ENCODE peak calls at places on chromosomes 7 and 10, in eight cellular contexts. One of them, this sample, is unnamed.

GRCh38 chr10:51860257-51860656 is 160.9 kb upstream of the CSTF2T start:
- DNase-seq in foreskin fibroblast: peak; percentile 68
- DNase-seq in naive B cell: no peak
- DNase-seq in KBM-7: no peak
- DNase-seq in GM20000: no peak
- DNase-seq in neural crest cell: no peak
- DNase-seq in HT-29: no peak
- DNase-seq in stimulated activated CD4-positive, alpha-beta T cell treated with anti-CD3 and anti-CD28 coated beads, Interleukin-2, amount 100 ng/mL, for 48 hours: no peak
- DNase-seq in this sample: peak; percentile 30

GRCh38 chr10:113856563-113856962 is 2.1 kb downstream of the NHLRC2 start:
- DNase-seq in HT-29: no peak
- DNase-seq in neural crest cell: no peak
- DNase-seq in naive B cell: no peak
- DNase-seq in foreskin fibroblast: peak; percentile 11
- DNase-seq in stimulated activated CD4-positive, alpha-beta T cell treated with anti-CD3 and anti-CD28 coated beads, Interleukin-2, amount 100 ng/mL, for 48 hours: no peak
- DNase-seq in KBM-7: no peak
- DNase-seq in GM20000: no peak
- DNase-seq in this sample: peak; percentile 8

GRCh38 chr7:1493571-1493970 is 10.6 kb downstream of the INTS1 start:
- DNase-seq in neural crest cell: no peak
- DNase-seq in stimulated activated CD4-positive, alpha-beta T cell treated with anti-CD3 and anti-CD28 coated beads, Interleukin-2, amount 100 ng/mL, for 48 hours: no peak
- DNase-seq in HT-29: no peak
- DNase-seq in GM20000: no peak
- DNase-seq in naive B cell: no peak
- DNase-seq in KBM-7: no peak
- DNase-seq in foreskin fibroblast: no peak
- DNase-seq in this sample: no peak

GRCh38 chr10:110781139-110781538 is 90.6 kb upstream of the PDCD4 start:
- DNase-seq in naive B cell: no peak
- DNase-seq in GM20000: no peak
- DNase-seq in neural crest cell: no peak
- DNase-seq in HT-29: no peak
- DNase-seq in KBM-7: no peak
- DNase-seq in foreskin fibroblast: no peak
- DNase-seq in stimulated activated CD4-positive, alpha-beta T cell treated with anti-CD3 and anti-CD28 coated beads, Interleukin-2, amount 100 ng/mL, for 48 hours: no peak
- DNase-seq in this sample: no peak

GRCh38 chr10:9635691-9636090 is 1382.0 kb upstream of the CELF2 start:
- DNase-seq in GM20000: no peak
- DNase-seq in neural crest cell: no peak
- DNase-seq in naive B cell: no peak
- DNase-seq in stimulated activated CD4-positive, alpha-beta T cell treated with anti-CD3 and anti-CD28 coated beads, Interleukin-2, amount 100 ng/mL, for 48 hours: no peak
- DNase-seq in HT-29: no peak
- DNase-seq in KBM-7: no peak
- DNase-seq in foreskin fibroblast: peak; percentile 75
- DNase-seq in this sample: peak; percentile 78

GRCh38 chr7:139078399-139078798 is 31.1 kb downstream of the ZC3HAV1 start:
- DNase-seq in naive B cell: no peak
- DNase-seq in HT-29: no peak
- DNase-seq in KBM-7: no peak
- DNase-seq in GM20000: no peak
- DNase-seq in foreskin fibroblast: peak; percentile 58
- DNase-seq in stimulated activated CD4-positive, alpha-beta T cell treated with anti-CD3 and anti-CD28 coated beads, Interleukin-2, amount 100 ng/mL, for 48 hours: no peak
- DNase-seq in neural crest cell: no peak
- DNase-seq in this sample: no peak

GRCh38 chr7:47625861-47626444 is 44.0 kb upstream of the TNS3 start:
- DNase-seq in stimulated activated CD4-positive, alpha-beta T cell treated with anti-CD3 and anti-CD28 coated beads, Interleukin-2, amount 100 ng/mL, for 48 hours: no peak
- DNase-seq in foreskin fibroblast: no peak
- DNase-seq in neural crest cell: no peak
- DNase-seq in GM20000: no peak
- DNase-seq in KBM-7: no peak
- DNase-seq in naive B cell: no peak
- DNase-seq in HT-29: no peak
- DNase-seq in this sample: no peak

GRCh38 chr10:17475661-17476060 is 21.3 kb upstream of the ST8SIA6 start:
- DNase-seq in naive B cell: no peak
- DNase-seq in HT-29: no peak
- DNase-seq in stimulated activated CD4-positive, alpha-beta T cell treated with anti-CD3 and anti-CD28 coated beads, Interleukin-2, amount 100 ng/mL, for 48 hours: no peak
- DNase-seq in KBM-7: no peak
- DNase-seq in foreskin fibroblast: no peak
- DNase-seq in neural crest cell: no peak
- DNase-seq in GM20000: no peak
- DNase-seq in this sample: no peak

GRCh38 chr10:30118590-30118989 is 59.2 kb upstream of the JCAD start:
- DNase-seq in KBM-7: no peak
- DNase-seq in HT-29: no peak
- DNase-seq in GM20000: no peak
- DNase-seq in stimulated activated CD4-positive, alpha-beta T cell treated with anti-CD3 and anti-CD28 coated beads, Interleukin-2, amount 100 ng/mL, for 48 hours: no peak
- DNase-seq in neural crest cell: no peak
- DNase-seq in naive B cell: no peak
- DNase-seq in foreskin fibroblast: no peak
- DNase-seq in this sample: no peak

GRCh38 chr7:4790516-4790991 is 15.1 kb downstream of the AP5Z1 start:
- DNase-seq in naive B cell: no peak
- DNase-seq in stimulated activated CD4-positive, alpha-beta T cell treated with anti-CD3 and anti-CD28 coated beads, Interleukin-2, amount 100 ng/mL, for 48 hours: no peak
- DNase-seq in GM20000: no peak
- DNase-seq in HT-29: no peak
- DNase-seq in neural crest cell: no peak
- DNase-seq in KBM-7: no peak
- DNase-seq in foreskin fibroblast: no peak
- DNase-seq in this sample: no peak

GRCh38 chr10:97718178-97718577 is 4.6 kb downstream of the MARVELD1 start:
- DNase-seq in HT-29: peak; percentile 19
- DNase-seq in foreskin fibroblast: no peak
- DNase-seq in GM20000: no peak
- DNase-seq in KBM-7: peak; percentile 55
- DNase-seq in neural crest cell: peak; percentile 35
- DNase-seq in stimulated activated CD4-positive, alpha-beta T cell treated with anti-CD3 and anti-CD28 coated beads, Interleukin-2, amount 100 ng/mL, for 48 hours: no peak
- DNase-seq in naive B cell: no peak
- DNase-seq in this sample: no peak

GRCh38 chr10:28925154-28925663 is 247.9 kb downstream of the BAMBI start:
- DNase-seq in HT-29: no peak
- DNase-seq in neural crest cell: no peak
- DNase-seq in foreskin fibroblast: no peak
- DNase-seq in stimulated activated CD4-positive, alpha-beta T cell treated with anti-CD3 and anti-CD28 coated beads, Interleukin-2, amount 100 ng/mL, for 48 hours: no peak
- DNase-seq in KBM-7: no peak
- DNase-seq in naive B cell: no peak
- DNase-seq in GM20000: no peak
- DNase-seq in this sample: no peak

GRCh38 chr7:78764571-78764970 is 688.9 kb downstream of the MAGI2 start:
- DNase-seq in HT-29: no peak
- DNase-seq in naive B cell: no peak
- DNase-seq in stimulated activated CD4-positive, alpha-beta T cell treated with anti-CD3 and anti-CD28 coated beads, Interleukin-2, amount 100 ng/mL, for 48 hours: no peak
- DNase-seq in neural crest cell: no peak
- DNase-seq in foreskin fibroblast: no peak
- DNase-seq in KBM-7: no peak
- DNase-seq in GM20000: no peak
- DNase-seq in this sample: no peak

GRCh38 chr7:25456467-25457171 is 228.3 kb upstream of the NPVF start:
- DNase-seq in naive B cell: no peak
- DNase-seq in KBM-7: no peak
- DNase-seq in stimulated activated CD4-positive, alpha-beta T cell treated with anti-CD3 and anti-CD28 coated beads, Interleukin-2, amount 100 ng/mL, for 48 hours: no peak
- DNase-seq in GM20000: no peak
- DNase-seq in neural crest cell: no peak
- DNase-seq in HT-29: no peak
- DNase-seq in foreskin fibroblast: no peak
- DNase-seq in this sample: no peak

GRCh38 chr7:120052884-120053382 is 220.0 kb upstream of the KCND2 start:
- DNase-seq in naive B cell: no peak
- DNase-seq in KBM-7: peak; percentile 69
- DNase-seq in foreskin fibroblast: peak; percentile 81
- DNase-seq in neural crest cell: no peak
- DNase-seq in HT-29: no peak
- DNase-seq in GM20000: no peak
- DNase-seq in stimulated activated CD4-positive, alpha-beta T cell treated with anti-CD3 and anti-CD28 coated beads, Interleukin-2, amount 100 ng/mL, for 48 hours: no peak
- DNase-seq in this sample: peak; percentile 50

GRCh38 chr7:12107841-12108249 is 103.2 kb upstream of the TMEM106B start:
- DNase-seq in neural crest cell: no peak
- DNase-seq in KBM-7: no peak
- DNase-seq in naive B cell: no peak
- DNase-seq in GM20000: no peak
- DNase-seq in foreskin fibroblast: peak; percentile 24
- DNase-seq in stimulated activated CD4-positive, alpha-beta T cell treated with anti-CD3 and anti-CD28 coated beads, Interleukin-2, amount 100 ng/mL, for 48 hours: no peak
- DNase-seq in HT-29: peak; percentile 67
- DNase-seq in this sample: peak; percentile 2

GRCh38 chr10:86258488-86258887 is 108.1 kb downstream of the GRID1 start:
- DNase-seq in GM20000: no peak
- DNase-seq in stimulated activated CD4-positive, alpha-beta T cell treated with anti-CD3 and anti-CD28 coated beads, Interleukin-2, amount 100 ng/mL, for 48 hours: no peak
- DNase-seq in neural crest cell: no peak
- DNase-seq in HT-29: no peak
- DNase-seq in naive B cell: no peak
- DNase-seq in KBM-7: no peak
- DNase-seq in foreskin fibroblast: no peak
- DNase-seq in this sample: no peak

GRCh38 chr7:3670898-3671297 is 369.8 kb downstream of the SDK1 start:
- DNase-seq in HT-29: no peak
- DNase-seq in KBM-7: no peak
- DNase-seq in neural crest cell: no peak
- DNase-seq in stimulated activated CD4-positive, alpha-beta T cell treated with anti-CD3 and anti-CD28 coated beads, Interleukin-2, amount 100 ng/mL, for 48 hours: no peak
- DNase-seq in naive B cell: no peak
- DNase-seq in GM20000: no peak
- DNase-seq in foreskin fibroblast: no peak
- DNase-seq in this sample: no peak

GRCh38 chr7:154928136-154929005 is 74.6 kb downstream of the PAXIP1 start:
- DNase-seq in naive B cell: peak; percentile 92
- DNase-seq in foreskin fibroblast: peak; percentile 91
- DNase-seq in stimulated activated CD4-positive, alpha-beta T cell treated with anti-CD3 and anti-CD28 coated beads, Interleukin-2, amount 100 ng/mL, for 48 hours: peak; percentile 29
- DNase-seq in GM20000: peak; percentile 84
- DNase-seq in HT-29: peak; percentile 97
- DNase-seq in KBM-7: peak; percentile 97
- DNase-seq in neural crest cell: no peak
- DNase-seq in this sample: peak; percentile 96

GRCh38 chr7:66239467-66239856 is 34.3 kb downstream of the TPST1 start:
- DNase-seq in naive B cell: no peak
- DNase-seq in foreskin fibroblast: no peak
- DNase-seq in stimulated activated CD4-positive, alpha-beta T cell treated with anti-CD3 and anti-CD28 coated beads, Interleukin-2, amount 100 ng/mL, for 48 hours: no peak
- DNase-seq in GM20000: no peak
- DNase-seq in neural crest cell: no peak
- DNase-seq in KBM-7: no peak
- DNase-seq in HT-29: no peak
- DNase-seq in this sample: no peak

GRCh38 chr10:56240471-56240870 is 120.6 kb downstream of the ZWINT start:
- DNase-seq in naive B cell: no peak
- DNase-seq in neural crest cell: no peak
- DNase-seq in KBM-7: no peak
- DNase-seq in foreskin fibroblast: no peak
- DNase-seq in stimulated activated CD4-positive, alpha-beta T cell treated with anti-CD3 and anti-CD28 coated beads, Interleukin-2, amount 100 ng/mL, for 48 hours: no peak
- DNase-seq in GM20000: no peak
- DNase-seq in HT-29: no peak
- DNase-seq in this sample: no peak

GRCh38 chr10:125166658-125167057 is 6.3 kb upstream of the CTBP2 start:
- DNase-seq in naive B cell: no peak
- DNase-seq in neural crest cell: no peak
- DNase-seq in HT-29: no peak
- DNase-seq in GM20000: no peak
- DNase-seq in foreskin fibroblast: no peak
- DNase-seq in stimulated activated CD4-positive, alpha-beta T cell treated with anti-CD3 and anti-CD28 coated beads, Interleukin-2, amount 100 ng/mL, for 48 hours: no peak
- DNase-seq in KBM-7: no peak
- DNase-seq in this sample: no peak